ENCODE peak calls at places on chromosomes 13 and 19, in eight cellular contexts. P is Kasumi-1, J is neural progenitor cell, I is sciatic nerve, C is adipocyte, Q is uterus, K is myocyte, Z is pulmonary artery endothelial cell. M is an unnamed sample.

GRCh38 chr19:15897026-15897737 is 692 bp downstream of the CYP4F2 start:
- DNase-seq in P (no peak), J (no peak), I (no peak), C (no peak), Q (no peak), K (no peak), Z (no peak), M (no peak)

GRCh38 chr19:2561895-2562294 is 86.0 kb downstream of the GADD45B start:
- DNase-seq in P (peak), J (no peak), I (no peak), C (no peak), Q (no peak), K (no peak), Z (no peak), M (no peak)

GRCh38 chr19:38891791-38892190 is 7.6 kb downstream of the SIRT2 start:
- DNase-seq in P (no peak), J (no peak), I (no peak), C (no peak), Q (no peak), K (peak), Z (no peak), M (no peak)

GRCh38 chr13:84645196-84646071 is 763.2 kb upstream of the SLITRK1 start:
- DNase-seq in P (peak), J (no peak), I (no peak), C (peak), Q (no peak), K (peak), Z (no peak), M (no peak)

GRCh38 chr13:78680064-78680463 is 21.1 kb upstream of the OBI1 start:
- DNase-seq in P (no peak), J (no peak), I (no peak), C (no peak), Q (no peak), K (no peak), Z (no peak), M (no peak)

GRCh38 chr19:58562126-58563033 is 4.0 kb upstream of the UBE2M start:
- DNase-seq in P (no peak), J (peak), I (peak), C (peak), Q (no peak), K (no peak), Z (no peak), M (no peak)

GRCh38 chr19:39677931-39678889 is 22.5 kb downstream of the LGALS16 start:
- DNase-seq in P (no peak), J (no peak), I (no peak), C (no peak), Q (no peak), K (peak), Z (no peak), M (peak)

GRCh38 chr19:10238172-10238783 is 7.1 kb upstream of the S1PR2 start:
- DNase-seq in P (no peak), J (no peak), I (no peak), C (peak), Q (peak), K (no peak), Z (no peak), M (no peak)

GRCh38 chr19:47284324-47284899 is 9.7 kb downstream of the INAFM1 start:
- DNase-seq in P (peak), J (peak), I (no peak), C (peak), Q (peak), K (peak), Z (no peak), M (peak)

GRCh38 chr19:16247353-16248182 is 49.9 kb downstream of the AP1M1 start:
- DNase-seq in P (peak), J (peak), I (peak), C (peak), Q (peak), K (peak), Z (peak), M (peak)

GRCh38 chr13:71242191-71242590 is 624.8 kb downstream of the DACH1 start:
- DNase-seq in P (no peak), J (peak), I (no peak), C (no peak), Q (no peak), K (no peak), Z (no peak), M (no peak)

GRCh38 chr13:99766641-99767045 is 204.9 kb downstream of the ZIC5 start:
- DNase-seq in P (no peak), J (peak), I (no peak), C (no peak), Q (no peak), K (no peak), Z (no peak), M (no peak)

GRCh38 chr13:53110181-53110580 is 81.6 kb downstream of the OLFM4 start:
- DNase-seq in P (no peak), J (no peak), I (no peak), C (no peak), Q (no peak), K (no peak), Z (no peak), M (no peak)

GRCh38 chr13:19181021-19181620 is 503 bp downstream of the TUBA3C start:
- DNase-seq in P (no peak), J (no peak), I (peak), C (no peak), Q (no peak), K (no peak), Z (no peak), M (no peak)

GRCh38 chr13:110418944-110419343 is 111.9 kb downstream of the COL4A2 start:
- DNase-seq in P (no peak), J (no peak), I (no peak), C (no peak), Q (no peak), K (no peak), Z (no peak), M (no peak)

GRCh38 chr19:49988433-49988832 is 27.5 kb upstream of the SIGLEC11 start:
- DNase-seq in P (no peak), J (no peak), I (no peak), C (no peak), Q (no peak), K (no peak), Z (no peak), M (no peak)

GRCh38 chr19:42066075-42066754 is 3.8 kb downstream of the GRIK5 start:
- DNase-seq in P (no peak), J (peak), I (no peak), C (no peak), Q (no peak), K (peak), Z (no peak), M (no peak)

GRCh38 chr19:29785955-29786589 is 25.7 kb upstream of the CCNE1 start:
- DNase-seq in P (no peak), J (no peak), I (no peak), C (no peak), Q (no peak), K (no peak), Z (no peak), M (no peak)

GRCh38 chr13:111005364-111005763 is 90.5 kb upstream of the ANKRD10 start:
- DNase-seq in P (no peak), J (no peak), I (no peak), C (peak), Q (no peak), K (peak), Z (no peak), M (no peak)

GRCh38 chr19:4877753-4878490 is 10.5 kb upstream of the PLIN3 start:
- DNase-seq in P (no peak), J (peak), I (no peak), C (no peak), Q (no peak), K (peak), Z (no peak), M (no peak)

GRCh38 chr19:14632286-14632685 is 42.4 kb downstream of the ADGRE3 start:
- DNase-seq in P (peak), J (no peak), I (no peak), C (peak), Q (no peak), K (peak), Z (no peak), M (peak)

GRCh38 chr19:31099470-31100190 is 249.6 kb downstream of the TSHZ3 start:
- DNase-seq in P (no peak), J (peak), I (no peak), C (peak), Q (no peak), K (no peak), Z (no peak), M (no peak)

GRCh38 chr19:51354103-51354741 is 12.0 kb downstream of the ETFB start:
- DNase-seq in P (no peak), J (peak), I (no peak), C (no peak), Q (no peak), K (no peak), Z (no peak), M (no peak)

GRCh38 chr19:4186087-4186993 is 3.9 kb downstream of the ANKRD24 start:
- DNase-seq in P (peak), J (peak), I (peak), C (peak), Q (peak), K (peak), Z (no peak), M (peak)

GRCh38 chr13:77779461-77780272 is 82.2 kb downstream of the SLAIN1 start:
- DNase-seq in P (peak), J (peak), I (no peak), C (peak), Q (peak), K (peak), Z (peak), M (peak)

GRCh38 chr19:28472843-28473242 is 740.1 kb downstream of the UQCRFS1 start:
- DNase-seq in P (peak), J (no peak), I (peak), C (no peak), Q (no peak), K (no peak), Z (no peak), M (no peak)

GRCh38 chr19:42360787-42361544 is 29.1 kb downstream of the CNFN start:
- DNase-seq in P (no peak), J (peak), I (no peak), C (no peak), Q (no peak), K (no peak), Z (no peak), M (no peak)

GRCh38 chr19:56091751-56092546 is 29.1 kb downstream of the ZNF787 start:
- DNase-seq in P (no peak), J (no peak), I (no peak), C (no peak), Q (no peak), K (no peak), Z (no peak), M (no peak)

GRCh38 chr13:111283991-111284390 is 36.5 kb upstream of the TEX29 start:
- DNase-seq in P (no peak), J (no peak), I (no peak), C (no peak), Q (no peak), K (no peak), Z (no peak), M (no peak)

GRCh38 chr19:32866564-32867265 is 2.9 kb downstream of the SLC7A9 start:
- DNase-seq in P (no peak), J (no peak), I (no peak), C (no peak), Q (no peak), K (peak), Z (no peak), M (no peak)

GRCh38 chr19:48477696-48478338 is 8.6 kb downstream of the CYTH2 start:
- DNase-seq in P (no peak), J (no peak), I (no peak), C (no peak), Q (no peak), K (no peak), Z (no peak), M (no peak)

GRCh38 chr13:113455384-113455783 is 2.1 kb upstream of the ADPRHL1 start:
- DNase-seq in P (no peak), J (no peak), I (no peak), C (no peak), Q (no peak), K (no peak), Z (no peak), M (no peak)

GRCh38 chr19:36060430-36060829 is 5.7 kb downstream of the WDR62 start:
- DNase-seq in P (peak), J (peak), I (peak), C (peak), Q (peak), K (peak), Z (peak), M (peak)

GRCh38 chr19:33247441-33247819 is 21.8 kb upstream of the SLC7A10 start:
- DNase-seq in P (no peak), J (no peak), I (no peak), C (no peak), Q (no peak), K (no peak), Z (no peak), M (no peak)

GRCh38 chr19:36489920-36490415 is 607 bp upstream of the ZNF566 start:
- DNase-seq in P (peak), J (peak), I (no peak), C (no peak), Q (peak), K (no peak), Z (peak), M (peak)